ENCODE peak calls at places on chromosomes 6 and 20, in ten cellular contexts. Y, P, S, G, A, R, L, J, O and W are unnamed samples.

GRCh38 chr20:37656945-37657344 is 36.9 kb upstream of the CTNNBL1 start:
- DNase-seq in S (no peak), A (no peak), L (no peak), P (no peak), J (no peak), R (no peak), Y (no peak), O (no peak), G (no peak), W (no peak)

GRCh38 chr6:38391206-38391908 is 248.4 kb downstream of the BTBD9 start:
- DNase-seq in A (peak), J (no peak), L (peak), P (no peak), G (peak), R (peak), Y (peak), O (peak), S (no peak), W (no peak)

GRCh38 chr6:131844243-131844841 is 36.5 kb downstream of the ENPP1 start:
- DNase-seq in S (no peak), A (no peak), G (peak), R (peak), Y (no peak), J (no peak), P (no peak), L (peak), O (peak), W (no peak)

GRCh38 chr20:539848-540247 is 3.7 kb downstream of the CSNK2A1 start:
- DNase-seq in P (no peak), J (no peak), Y (peak), R (peak), O (peak), G (peak), L (peak), S (no peak), A (no peak), W (no peak)

GRCh38 chr6:166470029-166470862 is 87.5 kb upstream of the MPC1 start:
- DNase-seq in S (no peak), G (no peak), O (peak), Y (peak), L (no peak), A (peak), R (no peak), P (no peak), J (peak), W (no peak)

GRCh38 chr6:128413291-128413690 is 107.1 kb downstream of the PTPRK start:
- DNase-seq in O (no peak), G (no peak), R (no peak), Y (no peak), P (no peak), S (no peak), J (no peak), A (no peak), L (no peak), W (no peak)

GRCh38 chr6:148296746-148297145 is 45.9 kb upstream of the SASH1 start:
- DNase-seq in P (no peak), O (no peak), A (no peak), J (no peak), Y (no peak), S (no peak), R (no peak), G (peak), L (peak), W (no peak)

GRCh38 chr6:133894795-133895401 is 6.0 kb downstream of the TCF21 start:
- DNase-seq in J (no peak), A (no peak), O (no peak), Y (no peak), G (peak), L (peak), R (no peak), P (no peak), S (no peak), W (no peak)

GRCh38 chr6:111767752-111768430 is 105.4 kb downstream of the FYN start:
- DNase-seq in A (no peak), J (no peak), O (no peak), R (no peak), S (no peak), L (no peak), Y (no peak), P (no peak), G (no peak), W (no peak)

GRCh38 chr6:137927777-137928218 is 60.7 kb downstream of the TNFAIP3 start:
- DNase-seq in G (peak), J (peak), L (peak), A (no peak), S (no peak), P (peak), R (no peak), O (no peak), Y (no peak), W (no peak)

GRCh38 chr20:54995553-54995952 is 520.2 kb downstream of the DOK5 start:
- DNase-seq in P (no peak), R (peak), L (no peak), G (peak), J (no peak), A (no peak), O (peak), S (no peak), Y (peak), W (no peak)

GRCh38 chr6:136737343-136738177 is 54.7 kb downstream of the MAP3K5 start:
- DNase-seq in S (no peak), R (no peak), G (peak), P (no peak), J (no peak), L (peak), Y (no peak), A (no peak), O (peak), W (no peak)

GRCh38 chr20:63333241-63333836 is 27.8 kb downstream of the CHRNA4 start:
- DNase-seq in O (no peak), R (peak), G (no peak), S (no peak), A (no peak), J (peak), L (no peak), Y (peak), P (no peak), W (no peak)

GRCh38 chr6:44472250-44472945 is 84.9 kb downstream of the CDC5L start:
- DNase-seq in O (no peak), G (no peak), A (no peak), S (no peak), P (no peak), L (no peak), J (no peak), Y (no peak), R (no peak), W (no peak)

GRCh38 chr6:12196326-12196936 is 93.7 kb upstream of the EDN1 start:
- DNase-seq in J (no peak), O (peak), L (peak), R (peak), Y (peak), S (no peak), P (no peak), A (no peak), G (peak), W (no peak)

GRCh38 chr20:48823960-48824497 is 3.8 kb downstream of the PREX1 start:
- DNase-seq in A (no peak), L (peak), Y (peak), O (peak), G (peak), J (no peak), S (no peak), P (peak), R (peak), W (peak)

GRCh38 chr20:3795511-3796468 is at the start of gene CDC25B:
- DNase-seq in R (peak), S (peak), G (peak), Y (peak), O (peak), P (peak), J (peak), L (peak), A (peak), W (peak)
- TF ChIP-seq CTCF in R (peak), S (peak), G (peak), Y (no peak), O (peak), P (peak), J (peak), L (peak), A (peak), W (peak)

GRCh38 chr6:129893513-129894098 is 32.5 kb upstream of the TMEM244 start:
- DNase-seq in J (no peak), G (peak), O (peak), P (peak), A (no peak), R (peak), Y (peak), S (no peak), L (peak), W (no peak)
- TF ChIP-seq CTCF in J (no peak), G (peak), O (peak), P (peak), A (peak), R (peak), Y (peak), S (peak), L (peak), W (peak)

GRCh38 chr20:61480158-61480825 is 228.2 kb downstream of the CDH4 start:
- DNase-seq in R (no peak), O (no peak), L (no peak), Y (no peak), G (no peak), A (no peak), S (no peak), P (no peak), J (no peak), W (peak)
- TF ChIP-seq CTCF in R (no peak), O (no peak), L (peak), Y (no peak), G (peak), A (no peak), S (no peak), P (no peak), J (no peak), W (peak)

GRCh38 chr20:45067558-45067957 is 33.4 kb downstream of the KCNS1 start:
- DNase-seq in A (no peak), R (peak), Y (peak), J (no peak), S (no peak), G (no peak), L (peak), P (no peak), O (peak), W (no peak)
- TF ChIP-seq CTCF in A (no peak), R (no peak), Y (no peak), J (no peak), S (no peak), G (no peak), L (no peak), P (no peak), O (no peak), W (no peak)

GRCh38 chr20:50571466-50571865 is 61.3 kb downstream of the PTPN1 start:
- DNase-seq in P (no peak), G (no peak), J (no peak), A (no peak), R (no peak), Y (no peak), L (no peak), S (no peak), O (no peak), W (no peak)

GRCh38 chr20:50567860-50568548 is 57.8 kb downstream of the PTPN1 start:
- DNase-seq in O (no peak), R (no peak), S (no peak), P (no peak), J (no peak), A (no peak), L (no peak), Y (no peak), G (no peak), W (no peak)

GRCh38 chr20:50572922-50573777 is 63.0 kb downstream of the PTPN1 start:
- DNase-seq in R (no peak), G (peak), A (no peak), L (peak), Y (no peak), J (no peak), S (peak), O (no peak), P (no peak), W (no peak)

GRCh38 chr20:50568549-50568942 is 58.4 kb downstream of the PTPN1 start:
- DNase-seq in R (no peak), G (no peak), S (no peak), L (no peak), Y (no peak), A (no peak), J (no peak), P (no peak), O (no peak), W (no peak)

DNA sequence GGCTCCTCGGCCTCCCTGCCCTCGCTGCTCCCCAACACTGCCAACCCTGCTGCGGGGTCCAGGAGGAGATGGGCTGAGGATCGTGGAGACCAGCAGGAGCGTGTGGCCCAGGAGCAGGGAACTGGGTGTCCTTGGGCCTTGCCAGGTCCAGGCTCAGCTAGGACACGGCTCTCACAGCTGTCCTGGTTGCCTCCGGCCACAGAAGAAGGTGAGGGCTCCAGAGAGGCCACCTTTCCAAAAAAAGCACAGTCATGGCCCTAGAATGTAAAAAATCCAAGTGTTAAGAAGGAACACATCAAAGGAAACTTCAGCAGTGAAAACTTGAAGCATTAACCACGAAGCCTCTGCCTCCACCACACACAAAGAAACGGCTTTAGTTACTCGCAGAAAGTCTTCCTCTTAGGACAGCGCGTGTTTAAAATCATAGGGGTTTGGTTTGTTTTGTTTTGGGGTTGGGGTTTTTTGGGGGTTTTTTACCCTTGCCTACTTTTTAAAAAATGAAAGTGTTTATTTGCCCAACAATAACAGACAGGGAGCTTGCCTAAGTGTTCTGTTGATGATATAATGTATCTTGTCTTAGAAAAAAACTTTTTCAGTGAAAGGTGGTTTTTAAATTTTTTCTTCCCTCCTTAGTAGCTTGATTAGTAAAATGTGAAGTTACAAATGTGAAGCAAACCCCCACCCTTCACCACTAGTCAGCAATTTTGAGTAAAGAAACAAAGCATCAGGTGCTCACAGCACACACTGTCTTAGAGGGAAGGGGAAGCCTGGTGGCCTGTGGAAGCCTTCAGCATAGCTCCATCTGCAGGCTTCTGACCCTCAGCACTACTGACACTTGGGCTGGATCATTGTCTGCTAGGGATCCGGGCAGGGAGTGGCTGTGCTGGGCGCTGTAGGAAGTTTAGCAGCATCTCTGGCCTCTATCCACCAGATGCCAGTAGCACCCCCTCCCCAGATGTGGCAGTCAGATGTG is 60.0 kb downstream of the PTPN1 start:
- DNase-seq in L (peak), A (no peak), G (peak), O (no peak), S (no peak), P (peak), J (no peak), R (peak), Y (no peak), W (peak)
- TF ChIP-seq CTCF in L (peak), A (no peak), G (peak), O (peak), S (peak), P (peak), J (peak), R (peak), Y (no peak), W (peak)

DNA sequence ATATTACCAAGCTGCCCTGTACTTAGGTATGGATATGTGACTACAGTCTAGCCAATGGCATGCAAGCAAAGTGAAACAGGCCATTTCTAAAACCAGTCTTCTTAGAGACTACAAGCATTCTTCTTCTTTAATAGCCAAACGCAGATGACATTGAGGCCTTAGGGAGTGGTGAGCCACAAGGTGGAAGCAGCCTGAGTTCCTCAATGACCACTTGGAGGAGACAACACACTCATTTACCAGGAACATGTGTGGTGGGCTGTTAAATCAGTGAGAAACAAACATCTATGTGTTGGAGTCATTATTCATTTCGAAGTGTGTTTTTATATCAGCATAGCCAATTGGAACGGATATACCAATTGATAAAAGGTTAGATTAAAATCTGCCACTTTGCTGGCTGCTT is 122.0 kb downstream of the GFRAL start:
- DNase-seq in L (peak), J (no peak), O (no peak), R (peak), G (no peak), A (no peak), Y (no peak), S (no peak), P (no peak), W (no peak)
- TF ChIP-seq CTCF in L (peak), J (no peak), O (no peak), R (peak), G (peak), A (no peak), Y (no peak), S (no peak), P (no peak), W (peak)

GRCh38 chr20:41358717-41359116 is 7.9 kb downstream of the EMILIN3 start:
- DNase-seq in S (no peak), O (no peak), P (no peak), A (no peak), Y (no peak), L (no peak), J (no peak), G (no peak), R (no peak), W (no peak)

GRCh38 chr20:41358230-41358629 is 8.4 kb downstream of the EMILIN3 start:
- DNase-seq in J (no peak), G (no peak), S (no peak), A (no peak), L (no peak), O (no peak), P (no peak), R (no peak), Y (no peak), W (no peak)

GRCh38 chr20:41357424-41358163 is 9.0 kb downstream of the EMILIN3 start:
- DNase-seq in G (no peak), S (no peak), Y (no peak), J (no peak), R (no peak), L (no peak), O (no peak), P (no peak), A (no peak), W (peak)

GRCh38 chr20:41360831-41361756 is 5.5 kb downstream of the EMILIN3 start:
- DNase-seq in L (no peak), G (no peak), Y (no peak), J (peak), R (no peak), P (no peak), A (no peak), O (no peak), S (no peak), W (peak)

DNA sequence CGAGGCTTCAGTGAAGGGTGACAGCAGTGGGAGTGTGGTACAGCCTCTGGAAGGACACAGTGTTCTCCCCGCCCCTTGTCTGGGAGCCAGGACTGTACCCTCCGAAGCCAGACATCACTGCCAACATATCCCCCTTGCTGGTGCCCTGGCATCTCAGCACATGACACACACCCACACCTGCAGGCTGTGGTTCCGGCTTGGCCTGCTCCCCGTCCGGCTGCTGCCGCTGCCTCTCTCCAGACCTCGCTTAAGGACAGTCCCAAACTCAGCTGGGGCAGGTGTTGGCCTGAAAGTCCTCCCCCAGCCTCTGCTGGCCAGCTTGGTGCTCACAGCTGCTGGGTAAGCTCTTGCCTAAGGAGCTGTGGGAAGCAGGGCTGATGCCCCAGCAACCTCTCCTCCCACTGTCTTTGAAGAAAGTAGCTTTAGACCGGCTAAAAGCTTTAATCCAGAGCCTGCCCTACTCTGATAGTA is 7.0 kb downstream of the EMILIN3 start:
- DNase-seq in A (no peak), L (no peak), P (no peak), R (no peak), J (no peak), Y (no peak), O (no peak), G (no peak), S (peak), W (peak)
- TF ChIP-seq CTCF in A (no peak), L (no peak), P (no peak), R (no peak), J (no peak), Y (no peak), O (no peak), G (no peak), S (no peak), W (no peak)

DNA sequence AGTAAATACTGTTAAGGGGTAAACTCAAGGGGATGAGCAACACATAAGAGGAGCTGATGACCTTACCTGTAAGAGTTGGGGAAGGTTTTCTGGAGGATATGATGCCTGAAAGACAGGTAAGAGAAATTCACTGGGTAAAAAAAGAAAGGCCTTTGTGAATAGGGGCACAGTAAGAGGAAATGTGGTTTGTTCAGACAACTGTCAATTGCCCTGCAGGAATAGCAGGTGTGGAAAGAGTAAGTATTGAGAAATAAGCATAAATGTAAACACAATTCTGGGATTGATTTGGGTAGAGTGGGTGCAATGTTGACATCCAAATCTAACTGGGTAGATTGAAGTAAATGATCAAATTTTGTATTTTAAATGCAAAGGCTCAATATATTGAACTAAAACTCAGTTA is 670.0 kb downstream of the DHX35 start:
- DNase-seq in R (no peak), A (no peak), P (no peak), S (no peak), Y (no peak), O (peak), L (no peak), G (no peak), J (no peak), W (no peak)
- TF ChIP-seq CTCF in R (no peak), A (no peak), P (no peak), S (no peak), Y (no peak), O (no peak), L (no peak), G (no peak), J (no peak), W (no peak)

DNA sequence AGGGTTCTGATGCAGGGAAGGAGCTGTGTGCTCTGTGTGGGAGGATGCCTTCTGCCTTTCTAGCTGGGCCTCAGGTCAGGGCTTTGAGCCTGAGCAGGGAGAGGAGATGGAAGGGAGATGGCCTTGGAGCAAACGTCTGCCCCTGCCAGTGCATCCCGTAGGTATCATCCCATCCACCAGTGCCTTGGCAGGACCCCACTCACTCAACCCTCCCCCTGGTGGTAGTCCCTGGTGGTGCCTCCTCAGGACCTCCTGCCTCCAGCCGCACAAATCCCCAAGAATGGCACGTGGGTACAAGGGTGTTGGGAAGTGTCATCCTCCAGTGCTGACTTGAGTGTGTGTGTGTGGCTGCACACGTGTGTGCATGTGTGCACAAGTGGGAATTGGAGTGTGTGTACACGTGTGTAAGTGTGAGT is 23.1 kb upstream of the MICB start:
- DNase-seq in G (no peak), L (no peak), Y (no peak), J (no peak), P (no peak), R (no peak), O (no peak), S (no peak), A (no peak), W (no peak)
- TF ChIP-seq CTCF in G (peak), L (peak), Y (no peak), J (peak), P (peak), R (peak), O (peak), S (peak), A (peak), W (no peak)